ENCODE peak calls at places on chromosomes 2 and 18, in seven cellular contexts. J, E, N, V, A, Y and L are unnamed samples.
A peak's percentile ranks its signal among the peaks of the same experiment; 100 is the strongest.

GRCh38 chr2:19292007-19292406 is 66.4 kb downstream of the OSR1 start:
- DNase-seq in N (no peak), E (no peak), J (no peak), V (peak; percentile 64), A (no peak), Y (no peak), L (no peak)

GRCh38 chr2:38626326-38627031 is 23.8 kb upstream of the HNRNPLL start:
- DNase-seq in J (no peak), N (peak; percentile 40), V (no peak), E (no peak), Y (no peak), A (no peak), L (no peak)

GRCh38 chr2:159101755-159102489 is 133.5 kb downstream of the TANC1 start:
- DNase-seq in V (peak; percentile 62), N (no peak), Y (no peak), J (no peak), A (no peak), E (peak; percentile 66), L (no peak)

GRCh38 chr18:48475635-48476549 is 62.9 kb upstream of the CTIF start:
- DNase-seq in N (no peak), E (no peak), Y (peak; percentile 67), J (peak; percentile 78), V (no peak), A (peak; percentile 64), L (no peak)

GRCh38 chr2:120939595-120940318 is 204.1 kb downstream of the GLI2 start:
- DNase-seq in A (no peak), N (no peak), V (no peak), E (no peak), Y (no peak), J (no peak), L (no peak)

GRCh38 chr2:43853141-43854081 is 14.6 kb downstream of the ABCG8 start:
- DNase-seq in A (no peak), J (no peak), Y (no peak), N (no peak), V (no peak), E (no peak), L (no peak)

GRCh38 chr2:137888845-137889244 is 75.4 kb upstream of the HNMT start:
- DNase-seq in A (no peak), J (no peak), V (peak; percentile 55), Y (peak; percentile 10), N (no peak), E (no peak), L (no peak)

GRCh38 chr2:73981081-73981968 is 3.4 kb upstream of the TET3 start:
- DNase-seq in J (peak; percentile 69), V (peak; percentile 79), Y (peak; percentile 22), E (peak; percentile 84), N (no peak), A (no peak), L (no peak)

GRCh38 chr2:48278590-48278989 is 251.4 kb upstream of the STON1 start:
- DNase-seq in J (no peak), Y (no peak), A (no peak), N (no peak), E (no peak), V (no peak), L (no peak)

GRCh38 chr18:13501896-13502295 is 224.5 kb downstream of the FAM210A start:
- DNase-seq in A (no peak), Y (no peak), N (no peak), J (peak; percentile 72), V (no peak), E (no peak), L (no peak)

GRCh38 chr2:191318037-191318728 is 73.0 kb downstream of the MYO1B start:
- DNase-seq in V (no peak), A (no peak), J (no peak), Y (no peak), N (no peak), E (no peak), L (no peak)
- H3K27ac ChIP-seq in V (no peak overlapping the region), A (no peak overlapping the region), J (peak overlapping the region; percentile 33), Y (no peak overlapping the region), N (no peak overlapping the region), E (no peak overlapping the region), L (no peak overlapping the region)

GRCh38 chr2:95143838-95144237 is 15.8 kb downstream of the ZNF514 start:
- DNase-seq in Y (no peak), V (no peak), N (no peak), A (no peak), J (no peak), E (no peak), L (no peak)
- H3K27ac ChIP-seq in Y (no peak overlapping the region), V (no peak overlapping the region), N (no peak overlapping the region), A (no peak overlapping the region), J (no peak overlapping the region), E (no peak overlapping the region), L (no peak overlapping the region)

DNA sequence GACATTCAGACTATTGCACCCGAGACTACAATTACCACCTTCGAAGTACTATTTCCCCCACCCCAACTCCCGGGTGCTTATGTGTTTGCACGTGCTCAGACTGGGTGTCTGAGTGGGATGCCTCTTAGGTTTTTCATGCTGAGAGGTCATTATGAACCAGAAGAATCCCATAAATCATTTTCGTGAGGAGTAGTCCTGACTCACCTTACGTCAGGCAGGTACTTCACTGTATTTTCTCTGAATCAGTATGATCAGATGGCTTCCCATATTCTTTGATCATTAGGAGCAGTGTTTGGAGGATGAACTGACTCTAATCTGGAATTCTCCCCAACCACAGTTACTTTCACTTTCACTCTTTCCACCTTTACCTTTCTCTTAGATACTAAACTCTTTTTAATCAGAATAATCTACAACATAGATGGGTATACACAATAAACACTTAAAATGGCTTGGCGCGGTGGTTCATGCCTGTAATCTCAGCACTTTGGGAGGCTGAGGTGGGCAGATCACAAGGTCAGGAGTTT is 38.4 kb upstream of the STAT4 start:
- DNase-seq in J (no peak), A (no peak), Y (no peak), N (no peak), E (no peak), V (no peak), L (no peak)
- H3K27ac ChIP-seq in J (no peak overlapping the region), A (no peak overlapping the region), Y (no peak overlapping the region), N (no peak overlapping the region), E (no peak overlapping the region), V (no peak overlapping the region), L (no peak overlapping the region)

GRCh38 chr2:221780281-221780688 is 208.2 kb upstream of the EPHA4 start:
- DNase-seq in N (no peak), A (peak; percentile 8), E (no peak), Y (no peak), V (no peak), J (no peak), L (no peak)
- H3K27ac ChIP-seq in N (no peak overlapping the region), A (no peak overlapping the region), E (no peak overlapping the region), Y (no peak overlapping the region), V (no peak overlapping the region), J (peak overlapping the region; percentile 69), L (peak overlapping the region; percentile 70)

GRCh38 chr2:29041161-29041660 is 33.1 kb downstream of the PCARE start:
- DNase-seq in Y (no peak), A (no peak), J (no peak), V (no peak), N (no peak), E (no peak), L (no peak)
- H3K27ac ChIP-seq in Y (no peak overlapping the region), A (no peak overlapping the region), J (no peak overlapping the region), V (no peak overlapping the region), N (no peak overlapping the region), E (no peak overlapping the region), L (no peak overlapping the region)